ENCODE peak calls at places on chromosome 3, in six cellular contexts. B is endothelial cell of umbilical vein, R is GM23248, F is neuronal stem cell, H is H9, U is MM.1S. K is an unnamed sample.

GRCh38 chr3:12060139-12060831 is 56.1 kb downstream of the SYN2 start:
- DNase-seq in U (no peak), F (no peak), R (no peak), H (no peak), B (no peak), K (no peak)

GRCh38 chr3:138963161-138963560 is 16.1 kb downstream of the FOXL2NB start:
- DNase-seq in U (no peak), H (no peak), R (no peak), B (no peak), F (no peak), K (no peak)

GRCh38 chr3:31253782-31254181 is 278.9 kb upstream of the STT3B start:
- DNase-seq in H (no peak), B (no peak), U (no peak), F (no peak), R (no peak), K (no peak)

GRCh38 chr3:171455603-171456550 is 4.3 kb downstream of the TNIK start:
- DNase-seq in H (no peak), U (no peak), B (no peak), F (no peak), R (no peak), K (no peak)

GRCh38 chr3:129722527-129722926 is 116.1 kb upstream of the PLXND1 start:
- DNase-seq in U (no peak), H (no peak), F (no peak), R (no peak), B (no peak), K (no peak)

GRCh38 chr3:71865727-71866126 is 80.8 kb upstream of the PROK2 start:
- DNase-seq in F (no peak), U (no peak), R (no peak), B (no peak), H (no peak), K (no peak)

GRCh38 chr3:120688121-120688520 is 6.1 kb upstream of the HGD start:
- DNase-seq in B (no peak), U (peak; percentile 28), H (no peak), R (peak; percentile 66), F (no peak), K (peak; percentile 80)

GRCh38 chr3:174337227-174337626 is 521.9 kb upstream of the NAALADL2 start:
- DNase-seq in H (no peak), B (peak; percentile 15), R (no peak), U (peak; percentile 57), F (no peak), K (no peak)

GRCh38 chr3:21256932-21257331 is 494.1 kb downstream of the ZNF385D start:
- DNase-seq in R (no peak), F (no peak), H (no peak), B (peak; percentile 5), U (no peak), K (no peak)

DNA sequence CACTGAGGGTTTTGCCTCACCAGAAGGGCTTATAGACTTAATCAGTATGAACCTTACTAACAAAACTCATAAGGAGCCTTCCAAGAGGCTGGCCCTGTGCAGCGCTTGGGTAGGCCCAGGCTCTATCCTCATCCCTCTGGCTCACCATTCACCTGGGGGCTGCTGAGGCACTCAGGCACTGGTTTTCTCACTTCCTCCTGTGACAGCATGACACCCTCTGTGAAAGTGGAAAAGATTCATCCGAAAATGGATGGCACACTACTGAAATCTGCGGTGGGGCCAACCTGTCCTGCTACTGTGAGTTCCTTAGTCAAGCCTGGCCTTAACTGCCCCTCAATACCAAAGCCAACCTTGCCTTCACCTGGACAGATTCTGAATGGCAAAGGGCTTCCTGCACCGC is 41.3 kb downstream of the PSMD6 start:
- DNase-seq in R (no peak), U (no peak), B (no peak), F (no peak), H (no peak), K (no peak)
- H3K9ac ChIP-seq in R (no peak overlapping the region), U (no peak overlapping the region), B (no peak overlapping the region), F (no peak overlapping the region), H (no peak overlapping the region), K (no peak overlapping the region)

GRCh38 chr3:30245805-30246622 is 360.4 kb upstream of the TGFBR2 start:
- DNase-seq in H (no peak), B (peak; percentile 17), F (no peak), R (no peak), U (no peak), K (no peak)
- H3K4me2 ChIP-seq in H (no peak overlapping the region), B (no peak overlapping the region), F (no peak overlapping the region), R (no peak overlapping the region), U (no peak overlapping the region), K (no peak overlapping the region)

GRCh38 chr3:20061331-20061730 is 21.1 kb downstream of the KAT2B start:
- DNase-seq in U (no peak), F (no peak), B (no peak), H (no peak), R (no peak), K (no peak)
- H3K27ac ChIP-seq in U (peak overlapping the region; percentile 27), F (no peak overlapping the region), B (no peak overlapping the region), H (no peak overlapping the region), R (peak overlapping the region; percentile 25), K (no peak overlapping the region)

DNA sequence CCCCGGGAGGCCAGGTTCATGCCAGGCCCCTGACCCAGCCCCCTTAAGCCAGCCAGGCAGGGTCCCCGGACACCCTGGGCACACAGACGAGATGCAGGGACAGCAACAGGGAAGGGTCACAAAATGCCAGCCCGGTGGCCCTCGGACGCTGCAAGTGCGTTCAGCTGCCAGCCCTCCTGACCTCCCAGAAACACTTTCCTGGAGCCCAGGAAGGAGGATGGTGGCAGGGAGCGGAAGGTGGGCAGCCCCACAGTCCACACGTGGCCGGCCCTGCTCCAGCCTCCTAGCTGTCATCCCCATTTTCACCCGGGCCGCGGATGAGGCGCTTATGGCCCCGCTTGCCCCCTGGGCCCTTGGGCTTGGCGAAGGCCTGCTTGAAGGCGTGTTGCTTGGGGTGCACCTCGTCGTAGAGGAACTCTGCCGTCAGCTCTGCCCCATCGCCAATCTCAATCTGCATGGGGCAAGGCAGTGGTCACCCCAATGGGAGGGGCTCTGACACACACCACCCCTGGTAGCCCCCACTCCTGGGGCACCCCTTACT is 3.4 kb upstream of the TLR9 start:
- DNase-seq in B (no peak), U (no peak), H (peak; percentile 17), R (no peak), F (no peak), K (no peak)
- H3K9ac ChIP-seq in B (no peak overlapping the region), U (no peak overlapping the region), H (no peak overlapping the region), R (no peak overlapping the region), F (no peak overlapping the region), K (no peak overlapping the region)

DNA sequence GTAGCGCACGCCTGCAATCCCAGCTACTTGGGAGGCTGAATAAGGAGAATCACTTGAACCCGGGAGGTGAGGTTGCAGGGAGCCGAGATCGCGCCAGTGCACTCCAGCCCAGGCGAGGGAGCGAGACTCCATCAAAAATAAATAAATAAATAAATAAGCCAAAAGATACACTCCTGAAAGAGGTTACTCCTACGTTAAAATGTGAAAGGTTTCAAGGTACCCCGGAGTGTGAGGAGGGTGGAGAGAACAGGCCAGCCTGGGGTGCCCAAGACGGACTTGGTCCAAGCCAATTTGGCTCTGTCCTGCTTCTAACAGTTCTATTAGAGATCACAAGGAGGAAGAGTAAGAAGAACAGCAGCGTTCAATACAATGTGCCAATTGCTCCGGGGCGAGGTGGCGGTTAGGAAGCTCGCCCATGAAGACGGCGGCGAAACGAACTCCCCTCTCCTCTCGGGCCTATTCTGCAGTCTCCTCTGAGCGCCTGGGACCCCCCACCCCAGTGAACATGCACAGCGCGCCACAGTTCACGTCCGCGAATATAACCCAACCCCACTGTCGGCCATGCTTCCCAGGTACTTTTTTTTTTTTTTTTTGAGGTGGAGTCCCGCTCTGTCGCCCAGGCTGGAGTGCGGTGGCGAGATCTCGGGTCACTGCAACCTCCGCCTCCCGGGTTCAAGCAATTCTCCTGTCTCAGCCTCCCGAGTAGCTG is 942 bp downstream of the ELP6 start:
- DNase-seq in U (peak; percentile 19), R (peak; percentile 63), H (no peak), B (peak; percentile 56), F (no peak), K (peak; percentile 25)
- H3K4me2 ChIP-seq in U (peak overlapping the region; percentile 90), R (peak overlapping the region; percentile 96), H (peak overlapping the region; percentile 86), B (peak overlapping the region; percentile 70), F (peak overlapping the region; percentile 72), K (peak overlapping the region; percentile 94)

GRCh38 chr3:186783070-186783730 is at the start of gene EIF4A2:
- DNase-seq in U (peak; percentile 97), B (peak; percentile 86), H (peak; percentile 83), R (peak; percentile 92), F (peak; percentile 94), K (peak; percentile 86)

GRCh38 chr3:186783731-186784515 is 546 bp downstream of the EIF4A2 start:
- DNase-seq in R (peak; percentile 93), F (peak; percentile 70), U (peak; percentile 83), B (peak; percentile 81), H (peak; percentile 58), K (peak; percentile 83)

GRCh38 chr3:186785517-186786018 is 2.2 kb downstream of the EIF4A2 start:
- DNase-seq in B (no peak), H (no peak), R (peak; percentile 13), U (no peak), F (no peak), K (no peak)

GRCh38 chr3:186786810-186787375 is 3.5 kb downstream of the EIF4A2 start:
- DNase-seq in F (no peak), H (no peak), U (peak; percentile 42), B (no peak), R (peak; percentile 22), K (no peak)

GRCh38 chr3:186784820-186785516 is 1.6 kb downstream of the EIF4A2 start:
- DNase-seq in F (no peak), B (no peak), U (peak; percentile 52), H (no peak), R (peak; percentile 39), K (no peak)
- H3K27ac ChIP-seq in F (no peak overlapping the region), B (peak overlapping the region; percentile 93), U (peak overlapping the region; percentile 89), H (peak overlapping the region; percentile 73), R (peak overlapping the region; percentile 87), K (peak overlapping the region; percentile 97)

GRCh38 chr3:187104342-187104741 is 35.0 kb downstream of the RPL39L start:
- DNase-seq in B (peak; percentile 37), F (no peak), U (no peak), H (no peak), R (no peak), K (no peak)

GRCh38 chr3:187105700-187106099 is 33.6 kb downstream of the RPL39L start:
- DNase-seq in B (no peak), U (no peak), R (no peak), F (no peak), H (no peak), K (no peak)

GRCh38 chr3:187102073-187102634 is 37.1 kb downstream of the RPL39L start:
- DNase-seq in R (peak; percentile 2), F (no peak), H (no peak), B (no peak), U (peak; percentile 49), K (no peak)

GRCh38 chr3:187103251-187103650 is 36.0 kb downstream of the RPL39L start:
- DNase-seq in H (no peak), U (no peak), B (no peak), F (no peak), R (no peak), K (no peak)

GRCh38 chr3:187104956-187105355 is 34.3 kb downstream of the RPL39L start:
- DNase-seq in F (no peak), R (peak; percentile 37), B (no peak), U (no peak), H (no peak), K (no peak)
- H3K9ac ChIP-seq in F (no peak overlapping the region), R (no peak overlapping the region), B (no peak overlapping the region), U (no peak overlapping the region), H (no peak overlapping the region), K (no peak overlapping the region)